ENCODE peak calls at places on chromosomes 2 and 18, in ten cellular contexts. Y, X, P, F, I, N, Q, M, D and O are unnamed samples.
A peak's percentile ranks its signal among the peaks of the same experiment; 100 is the strongest.

GRCh38 chr18:2871111-2871720 is 24.4 kb downstream of the EMILIN2 start:
- DNase-seq in D (no peak), F (no peak), Q (no peak), I (no peak), Y (peak; percentile 9), N (no peak), X (no peak), P (no peak), M (no peak), O (no peak)

GRCh38 chr2:185255566-185255965 is 483.0 kb upstream of the FSIP2 start:
- DNase-seq in M (no peak), Q (peak; percentile 6), D (no peak), Y (no peak), I (peak; percentile 3), X (peak; percentile 12), P (peak; percentile 12), F (no peak), N (peak; percentile 9), O (no peak)

GRCh38 chr2:170843656-170844055 is 27.0 kb downstream of the GAD1 start:
- DNase-seq in M (no peak), D (peak; percentile 47), Y (no peak), N (peak; percentile 55), Q (peak; percentile 40), X (peak; percentile 57), P (peak; percentile 70), I (peak; percentile 34), F (peak; percentile 39), O (peak; percentile 74)

GRCh38 chr18:44060197-44060596 is 620.5 kb upstream of the SETBP1 start:
- DNase-seq in N (no peak), X (no peak), M (no peak), F (no peak), I (no peak), Y (no peak), P (no peak), D (no peak), Q (no peak), O (no peak)

GRCh38 chr2:191913796-191914195 is 66.9 kb upstream of the CAVIN2 start:
- DNase-seq in D (no peak), P (no peak), Q (no peak), Y (no peak), M (no peak), N (no peak), I (no peak), X (no peak), F (no peak), O (no peak)

GRCh38 chr2:215527738-215528137 is 91.9 kb upstream of the FN1 start:
- DNase-seq in I (peak; percentile 42), F (peak; percentile 57), Y (no peak), P (peak; percentile 94), D (no peak), N (peak; percentile 76), Q (peak; percentile 85), M (no peak), X (peak; percentile 77), O (peak; percentile 64)

GRCh38 chr2:170771049-170771937 is 1.1 kb downstream of the ERICH2 start:
- DNase-seq in Q (peak; percentile 30), F (no peak), Y (no peak), X (peak; percentile 12), N (peak; percentile 17), I (no peak), D (no peak), M (no peak), P (peak; percentile 11), O (peak; percentile 6)

GRCh38 chr2:239322414-239323086 is 78.3 kb downstream of the HDAC4 start:
- DNase-seq in D (peak; percentile 64), P (peak; percentile 44), Y (peak; percentile 32), I (no peak), F (peak; percentile 45), N (peak; percentile 63), Q (peak; percentile 88), X (peak; percentile 77), M (peak; percentile 92), O (peak; percentile 73)

GRCh38 chr2:57330447-57330846 is 716.2 kb upstream of the VRK2 start:
- DNase-seq in X (no peak), I (no peak), N (peak; percentile 5), F (no peak), P (peak; percentile 12), D (peak; percentile 4), M (no peak), Y (no peak), Q (peak; percentile 8), O (no peak)

GRCh38 chr2:95389256-95390119 is 13.0 kb upstream of the FAHD2A start:
- DNase-seq in M (no peak), P (peak; percentile 17), I (peak; percentile 27), D (peak; percentile 50), Y (peak; percentile 41), N (peak; percentile 56), Q (peak; percentile 65), X (peak; percentile 68), F (peak; percentile 45), O (peak; percentile 88)

GRCh38 chr18:10798727-10799435 is 273.1 kb downstream of the NAPG start:
- DNase-seq in D (no peak), M (no peak), X (peak; percentile 4), Q (peak; percentile 11), I (no peak), P (peak; percentile 19), F (peak; percentile 71), N (peak; percentile 10), Y (no peak), O (peak; percentile 26)

GRCh38 chr2:86046985-86047384 is 58.7 kb downstream of the POLR1A start:
- DNase-seq in Q (no peak), X (no peak), D (no peak), I (no peak), F (no peak), P (peak; percentile 87), N (no peak), M (no peak), Y (no peak), O (no peak)

GRCh38 chr2:55862673-55863390 is 60.8 kb downstream of the EFEMP1 start:
- DNase-seq in N (peak; percentile 99), Y (peak; percentile 85), I (peak; percentile 99), X (peak; percentile 100), D (peak; percentile 98), F (peak; percentile 98), M (no peak), P (peak; percentile 100), Q (peak; percentile 100), O (peak; percentile 98)

GRCh38 chr2:148936857-148937450 is 61.9 kb downstream of the KIF5C start:
- DNase-seq in X (no peak), N (no peak), I (no peak), Q (no peak), F (no peak), Y (no peak), D (no peak), P (no peak), M (no peak), O (no peak)

GRCh38 chr2:170812716-170813585 is 3.7 kb upstream of the GAD1 start:
- DNase-seq in Y (peak; percentile 82), I (peak; percentile 92), F (peak; percentile 81), N (peak; percentile 86), X (peak; percentile 96), D (peak; percentile 67), P (peak; percentile 56), M (no peak), Q (peak; percentile 93), O (peak; percentile 73)

GRCh38 chr2:62586981-62587380 is 81.0 kb upstream of the TMEM17 start:
- DNase-seq in D (no peak), F (peak; percentile 76), N (peak; percentile 63), Q (peak; percentile 39), Y (no peak), M (no peak), P (peak; percentile 92), I (peak; percentile 16), X (peak; percentile 31), O (peak; percentile 39)

GRCh38 chr2:215758691-215759090 is 254.7 kb downstream of the MREG start:
- DNase-seq in Q (no peak), I (no peak), D (peak; percentile 87), M (no peak), Y (no peak), N (peak; percentile 62), P (peak; percentile 86), X (peak; percentile 54), F (no peak), O (peak; percentile 68)

GRCh38 chr2:120893874-120894584 is 158.4 kb downstream of the GLI2 start:
- DNase-seq in X (no peak), Y (no peak), N (no peak), D (no peak), I (no peak), F (no peak), P (no peak), M (no peak), Q (no peak), O (no peak)
- H3K4me3 ChIP-seq in X (no peak overlapping the region), Y (no peak overlapping the region), N (no peak overlapping the region), D (no peak overlapping the region), I (no peak overlapping the region), F (no peak overlapping the region), P (peak overlapping the region; percentile 18), M (no peak overlapping the region), Q (no peak overlapping the region), O (no peak overlapping the region)

GRCh38 chr2:168510125-168510756 is 54.2 kb downstream of the CERS6 start:
- DNase-seq in F (no peak), Y (no peak), I (no peak), D (no peak), M (no peak), N (no peak), P (no peak), Q (no peak), X (no peak), O (no peak)
- TF ChIP-seq CTCF in F (no peak), Y (no peak), I (no peak), D (no peak), M (no peak), N (no peak), P (no peak), Q (no peak), X (no peak), O (no peak)

DNA sequence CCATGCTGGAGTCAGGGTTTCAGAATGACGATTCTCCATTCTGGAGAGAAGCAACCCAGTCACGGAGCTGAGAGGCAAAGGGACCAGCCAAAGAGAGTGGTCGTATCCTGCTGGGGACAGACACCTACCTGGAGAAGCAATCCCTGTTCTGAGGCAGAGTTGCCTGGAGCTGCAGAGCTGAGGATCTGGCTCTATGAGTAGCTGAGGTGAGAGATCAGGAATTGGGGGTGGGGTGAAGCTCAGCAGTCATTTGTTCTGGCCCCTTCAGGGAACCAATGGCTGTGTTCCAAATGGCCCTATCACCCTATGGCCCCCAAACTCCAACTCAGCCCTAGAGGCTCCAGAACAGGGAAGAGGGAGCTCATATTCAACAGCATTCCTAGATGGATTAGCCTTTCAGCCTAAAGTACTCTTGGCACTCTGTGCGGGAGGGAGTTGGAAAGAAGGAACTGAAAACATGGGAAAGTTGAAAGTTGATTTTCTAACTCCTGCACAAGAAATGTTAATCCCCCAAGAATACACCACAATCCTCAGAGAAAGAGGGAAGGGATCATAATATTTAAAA is 3.3 kb upstream of the ATRAID start:
- DNase-seq in I (no peak), F (no peak), M (no peak), Y (no peak), Q (no peak), N (no peak), P (no peak), D (no peak), X (no peak), O (no peak)
- H3K4me3 ChIP-seq in I (no peak overlapping the region), F (no peak overlapping the region), M (no peak overlapping the region), Y (no peak overlapping the region), Q (no peak overlapping the region), N (no peak overlapping the region), P (no peak overlapping the region), D (no peak overlapping the region), X (no peak overlapping the region), O (no peak overlapping the region)

DNA sequence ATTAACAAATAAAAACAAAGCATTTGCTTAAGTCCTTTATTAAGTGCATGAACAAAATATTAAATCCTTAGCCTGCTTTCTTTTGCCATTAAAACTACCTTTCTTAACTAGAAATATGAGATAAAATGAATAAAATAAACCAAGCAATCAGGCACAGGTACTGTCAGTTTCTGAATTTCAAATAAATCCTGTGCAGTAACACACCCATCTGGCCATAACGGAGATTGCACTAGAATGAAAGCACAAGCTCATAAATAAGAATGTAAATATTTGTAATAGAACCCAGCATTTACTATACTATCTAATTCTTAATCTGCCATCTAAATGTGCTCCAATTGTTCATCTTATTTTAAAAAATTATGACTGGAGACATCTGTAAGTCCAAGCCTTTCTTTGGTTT is 31.9 kb downstream of the PRKRA start:
- DNase-seq in N (peak; percentile 29), I (no peak), Q (peak; percentile 59), D (peak; percentile 48), F (peak; percentile 31), Y (no peak), X (peak; percentile 39), M (no peak), P (no peak), O (peak; percentile 56)
- TF ChIP-seq CTCF in N (peak; percentile 43), I (peak; percentile 46), Q (peak; percentile 41), D (peak; percentile 10), F (peak; percentile 40), Y (no peak), X (peak; percentile 31), M (no peak), P (no peak), O (peak; percentile 32)